ENCODE peak calls at places on chromosomes 5 and 9, in six cellular contexts. J, I, Q, S, H and C are unnamed samples.

GRCh38 chr5:73443725-73444498 is 4.7 kb downstream of the FOXD1 start:
- DNase-seq in J (no peak), I (no peak), Q (no peak), S (no peak), H (no peak), C (no peak)

GRCh38 chr5:133868946-133869674 is 99.3 kb downstream of the C5orf15 start:
- DNase-seq in J (peak; percentile 76), I (peak; percentile 37), Q (peak; percentile 60), S (peak; percentile 37), H (peak; percentile 81), C (peak; percentile 66)

GRCh38 chr5:159424123-159424522 is 93.8 kb upstream of the IL12B start:
- DNase-seq in J (no peak), I (no peak), Q (no peak), S (no peak), H (no peak), C (no peak)

GRCh38 chr5:135553688-135554462 is 18.1 kb upstream of the NEUROG1 start:
- DNase-seq in J (no peak), I (no peak), Q (no peak), S (no peak), H (no peak), C (no peak)

GRCh38 chr9:5834214-5834613 is 1.3 kb upstream of the ERMP1 start:
- DNase-seq in J (no peak), I (no peak), Q (no peak), S (no peak), H (no peak), C (no peak)

GRCh38 chr9:88530051-88530450 is 4.9 kb upstream of the NXNL2 start:
- DNase-seq in J (no peak), I (peak; percentile 78), Q (no peak), S (no peak), H (no peak), C (no peak)

GRCh38 chr9:81113408-81114124 is 575.8 kb downstream of the TLE1 start:
- DNase-seq in J (no peak), I (no peak), Q (no peak), S (peak; percentile 79), H (no peak), C (no peak)

GRCh38 chr5:52799983-52800393 is 12.3 kb downstream of the ITGA1 start:
- DNase-seq in J (peak; percentile 95), I (peak; percentile 95), Q (peak; percentile 96), S (peak; percentile 95), H (peak; percentile 96), C (peak; percentile 99)

GRCh38 chr9:115015018-115015635 is 84.7 kb upstream of the TNFSF8 start:
- DNase-seq in J (peak; percentile 33), I (no peak), Q (no peak), S (no peak), H (no peak), C (no peak)

GRCh38 chr5:115460476-115460875 is 84.1 kb downstream of the FEM1C start:
- DNase-seq in J (peak; percentile 91), I (no peak), Q (peak; percentile 86), S (no peak), H (peak; percentile 85), C (peak; percentile 80)

GRCh38 chr5:41955432-41956024 is 30.4 kb downstream of the FBXO4 start:
- DNase-seq in J (no peak), I (no peak), Q (no peak), S (no peak), H (no peak), C (no peak)

GRCh38 chr5:113089653-113090335 is 113.2 kb downstream of the DCP2 start:
- DNase-seq in J (no peak), I (no peak), Q (no peak), S (no peak), H (no peak), C (peak; percentile 40)

GRCh38 chr9:30796806-30797205 is 1587.6 kb upstream of the ACO1 start:
- DNase-seq in J (no peak), I (no peak), Q (no peak), S (no peak), H (no peak), C (no peak)